ENCODE peak calls at places on chromosomes 6 and 20, in four cellular contexts. D is colonic mucosa, A is NCI-H1105, O is retina. Y is an unnamed sample.

GRCh38 chr6:16524380-16524707 is 236.9 kb downstream of the ATXN1 start:
- DNase-seq in D (no peak), A (no peak), O (no peak), Y (no peak)

GRCh38 chr6:45478235-45478634 is 100.5 kb upstream of the SUPT3H start:
- DNase-seq in D (no peak), A (no peak), O (no peak), Y (no peak)

GRCh38 chr6:106630366-106630765 is 988 bp downstream of the QRSL1 start:
- DNase-seq in D (no peak), A (no peak), O (no peak), Y (no peak)

GRCh38 chr20:54479138-54479906 is 3.9 kb downstream of the DOK5 start:
- DNase-seq in D (no peak), A (no peak), O (no peak), Y (no peak)

GRCh38 chr20:10553326-10553984 is 118.3 kb downstream of the SLX4IP start:
- DNase-seq in D (peak; percentile 70), A (peak; percentile 41), O (peak; percentile 45), Y (peak; percentile 75)

GRCh38 chr6:56343295-56343694 is 95.9 kb upstream of the COL21A1 start:
- DNase-seq in D (no peak), A (no peak), O (no peak), Y (no peak)

GRCh38 chr20:24379116-24379927 is 90.1 kb upstream of the SYNDIG1 start:
- DNase-seq in D (no peak), A (no peak), O (no peak), Y (peak; percentile 59)

GRCh38 chr6:105510746-105511145 is 107.9 kb upstream of the PREP start:
- DNase-seq in D (no peak), A (no peak), O (no peak), Y (no peak)

GRCh38 chr6:72661408-72661807 is 39.5 kb downstream of the KCNQ5 start:
- DNase-seq in D (no peak), A (no peak), O (no peak), Y (no peak)

GRCh38 chr6:158070513-158070912 is 88.8 kb downstream of the SYNJ2 start:
- DNase-seq in D (no peak), A (no peak), O (no peak), Y (no peak)

GRCh38 chr20:32439132-32439829 is 81.2 kb downstream of the ASXL1 start:
- DNase-seq in D (no peak), A (no peak), O (no peak), Y (no peak)

GRCh38 chr6:3176562-3177355 is 19.4 kb upstream of the TUBB2A start:
- DNase-seq in D (no peak), A (no peak), O (no peak), Y (no peak)

Y was measured in left ventricle myocardium superior.